ENCODE peak calls at places on chromosomes 13 and 19, in ten cellular contexts. Q is thoracic aorta, M is heart left ventricle, A is AG04450, V is IMR-90, Y is DND-41, B is PC-3, U is BJ, J is astrocyte of the spinal cord, E is GM12865. N is an unnamed sample.

GRCh38 chr13:111399776-111400505 is 79.5 kb downstream of the TEX29 start:
- DNase-seq in Q (no peak), M (no peak), A (no peak), V (no peak), Y (no peak), B (no peak), U (no peak), J (no peak), E (no peak), N (no peak)

GRCh38 chr13:61339054-61339621 is 76.5 kb downstream of the PCDH20 start:
- DNase-seq in Q (no peak), M (peak), A (no peak), V (no peak), Y (no peak), B (no peak), U (no peak), J (no peak), E (no peak), N (no peak)

GRCh38 chr19:30350995-30351394 is 21.2 kb upstream of the ZNF536 start:
- DNase-seq in Q (no peak), M (no peak), A (no peak), V (no peak), Y (no peak), B (no peak), U (no peak), J (no peak), E (no peak), N (no peak)

GRCh38 chr13:98664047-98664446 is 87.1 kb upstream of the STK24 start:
- DNase-seq in Q (no peak), M (no peak), A (no peak), V (peak), Y (no peak), B (peak), U (peak), J (peak), E (no peak), N (no peak)

GRCh38 chr19:31279436-31279765 is 69.8 kb downstream of the TSHZ3 start:
- DNase-seq in Q (no peak), M (no peak), A (no peak), V (no peak), Y (no peak), B (no peak), U (no peak), J (no peak), E (no peak), N (no peak)

GRCh38 chr19:9641810-9642209 is 20.8 kb upstream of the ZNF561 start:
- DNase-seq in Q (no peak), M (no peak), A (no peak), V (no peak), Y (no peak), B (no peak), U (no peak), J (no peak), E (no peak), N (no peak)

GRCh38 chr13:21556051-21556450 is 47.9 kb downstream of the MICU2 start:
- DNase-seq in Q (no peak), M (no peak), A (no peak), V (no peak), Y (no peak), B (no peak), U (no peak), J (no peak), E (no peak), N (no peak)

GRCh38 chr13:42474954-42475353 is 99.0 kb upstream of the TNFSF11 start:
- DNase-seq in Q (no peak), M (no peak), A (peak), V (peak), Y (peak), B (no peak), U (no peak), J (peak), E (no peak), N (no peak)

GRCh38 chr13:20566424-20566916 is 487 bp upstream of the IFT88 start:
- DNase-seq in Q (peak), M (no peak), A (peak), V (peak), Y (no peak), B (peak), U (peak), J (no peak), E (no peak), N (peak)

GRCh38 chr13:52179925-52180324 is 20.5 kb upstream of the NEK3 start:
- DNase-seq in Q (no peak), M (no peak), A (no peak), V (no peak), Y (no peak), B (no peak), U (no peak), J (no peak), E (no peak), N (no peak)

GRCh38 chr13:40275636-40276035 is 390.8 kb downstream of the FOXO1 start:
- DNase-seq in Q (no peak), M (no peak), A (no peak), V (no peak), Y (no peak), B (peak), U (peak), J (no peak), E (no peak), N (no peak)

GRCh38 chr13:32587774-32588165 is 1.5 kb downstream of the PDS5B start:
- DNase-seq in Q (no peak), M (no peak), A (no peak), V (peak), Y (no peak), B (peak), U (no peak), J (peak), E (no peak), N (no peak)

GRCh38 chr13:91647361-91647970 is 249.0 kb downstream of the GPC5 start:
- DNase-seq in Q (no peak), M (peak), A (no peak), V (peak), Y (peak), B (peak), U (no peak), J (peak), E (peak), N (no peak)
- TF ChIP-seq CTCF in Q (no peak), M (no peak), A (peak), V (no peak), Y (peak), B (peak), U (no peak), J (peak), E (peak), N (peak)

GRCh38 chr19:8392017-8392591 is 1.9 kb downstream of the RAB11B start:
- DNase-seq in Q (no peak), M (no peak), A (no peak), V (no peak), Y (no peak), B (no peak), U (no peak), J (no peak), E (no peak), N (no peak)
- H3K4me3 ChIP-seq in Q (peak), M (peak), A (no peak), V (no peak), Y (no peak), B (no peak), U (no peak), J (no peak), E (no peak), N (no peak)

DNA sequence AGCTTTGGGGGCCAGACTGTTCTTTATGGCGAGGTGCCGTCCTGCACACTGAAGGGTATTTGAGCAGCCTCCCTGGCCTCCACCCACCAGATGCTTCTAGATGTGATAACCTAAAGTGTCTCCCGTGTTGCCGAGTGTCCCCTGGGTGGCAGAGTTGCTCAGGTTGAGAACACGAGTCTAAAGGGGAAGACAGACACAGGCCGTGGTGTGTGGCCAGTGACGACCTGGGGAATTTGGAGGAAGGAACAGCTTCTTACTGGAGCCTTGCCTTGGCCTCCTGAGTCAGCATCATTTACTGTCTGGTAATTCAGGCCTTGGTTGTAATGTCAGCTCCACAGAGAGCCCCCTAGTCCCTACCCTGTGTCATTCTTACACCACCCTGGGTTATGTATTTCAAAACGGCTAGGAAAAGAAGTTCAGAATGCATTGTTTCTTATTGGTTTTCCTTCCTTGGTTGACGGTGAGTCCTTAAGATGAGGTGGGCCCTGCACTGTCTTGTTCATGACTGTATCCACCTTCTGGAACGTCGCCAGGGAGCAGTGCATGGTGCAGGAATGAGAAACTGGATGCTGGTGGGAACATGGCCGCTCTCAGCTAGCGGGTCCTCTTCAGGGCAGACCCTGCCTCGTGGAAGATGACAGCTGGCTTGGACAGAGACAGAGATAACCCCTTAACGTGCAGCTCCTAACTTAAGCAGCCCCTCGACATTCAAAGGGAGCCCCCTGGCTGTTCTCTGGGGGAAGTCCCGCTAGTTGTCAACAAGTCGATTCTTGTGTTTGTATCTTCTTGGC is 7.1 kb downstream of the SIN3B start:
- DNase-seq in Q (no peak), M (no peak), A (no peak), V (peak), Y (no peak), B (no peak), U (no peak), J (no peak), E (peak), N (peak)
- TF ChIP-seq CTCF in Q (no peak), M (no peak), A (peak), V (no peak), Y (peak), B (no peak), U (peak), J (peak), E (peak), N (peak)

GRCh38 chr19:46600393-46601317 is 475 bp upstream of the CALM3 start:
- DNase-seq in Q (peak), M (peak), A (peak), V (peak), Y (peak), B (peak), U (peak), J (peak), E (peak), N (peak)
- H3K4me3 ChIP-seq in Q (peak), M (peak), A (peak), V (peak), Y (peak), B (peak), U (peak), J (peak), E (peak), N (peak)

GRCh38 chr13:59722580-59722900 is 441.2 kb downstream of the DIAPH3 start:
- DNase-seq in Q (no peak), M (no peak), A (no peak), V (no peak), Y (peak), B (no peak), U (no peak), J (no peak), E (no peak), N (no peak)
- TF ChIP-seq CTCF in Q (no peak), M (no peak), A (no peak), V (no peak), Y (no peak), B (no peak), U (no peak), J (no peak), E (no peak), N (no peak)

GRCh38 chr19:41324231-41324702 is 14.3 kb downstream of the CCDC97 start:
- DNase-seq in Q (no peak), M (peak), A (no peak), V (no peak), Y (no peak), B (no peak), U (no peak), J (no peak), E (no peak), N (no peak)

GRCh38 chr19:41322451-41322850 is 12.5 kb downstream of the CCDC97 start:
- DNase-seq in Q (no peak), M (no peak), A (no peak), V (no peak), Y (no peak), B (no peak), U (no peak), J (no peak), E (no peak), N (no peak)

GRCh38 chr19:41321600-41322270 is 11.8 kb downstream of the CCDC97 start:
- DNase-seq in Q (no peak), M (peak), A (no peak), V (peak), Y (no peak), B (peak), U (no peak), J (peak), E (peak), N (no peak)

GRCh38 chr19:41323430-41324125 is 13.6 kb downstream of the CCDC97 start:
- DNase-seq in Q (peak), M (peak), A (peak), V (peak), Y (no peak), B (peak), U (peak), J (peak), E (no peak), N (no peak)

DNA sequence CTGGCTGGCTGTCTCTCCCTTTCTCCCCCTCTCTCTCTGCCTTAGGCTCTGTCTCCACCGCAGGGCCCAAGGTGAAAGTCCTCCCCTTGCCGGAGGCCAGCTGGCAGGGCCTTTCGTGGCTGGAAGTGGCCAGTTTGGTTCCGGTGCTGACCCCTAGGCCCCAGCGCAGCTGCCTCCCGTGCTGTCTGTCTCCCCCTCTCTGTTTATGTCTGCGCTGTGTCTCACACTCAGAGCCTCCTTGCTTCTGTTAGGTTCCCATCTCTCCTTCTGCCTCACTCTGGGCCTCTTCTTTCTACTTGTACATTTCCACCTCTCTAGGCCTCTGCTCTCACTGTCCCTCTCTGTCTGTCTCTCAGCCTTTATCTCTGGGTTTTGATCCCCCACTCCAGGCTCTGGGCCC is 13.1 kb downstream of the CCDC97 start:
- DNase-seq in Q (no peak), M (peak), A (peak), V (peak), Y (no peak), B (no peak), U (no peak), J (peak), E (no peak), N (no peak)
- H3K4me3 ChIP-seq in Q (no peak), M (no peak), A (peak), V (no peak), Y (no peak), B (no peak), U (no peak), J (no peak), E (no peak), N (no peak)

GRCh38 chr13:87274209-87274819 is 396.9 kb upstream of the SLITRK5 start:
- DNase-seq in Q (no peak), M (no peak), A (peak), V (peak), Y (peak), B (peak), U (no peak), J (peak), E (peak), N (no peak)
- TF ChIP-seq CTCF in Q (no peak), M (peak), A (peak), V (peak), Y (peak), B (peak), U (peak), J (peak), E (peak), N (peak)

GRCh38 chr19:5130371-5131030 is 161.6 kb downstream of the KDM4B start:
- DNase-seq in Q (no peak), M (no peak), A (no peak), V (no peak), Y (no peak), B (no peak), U (no peak), J (no peak), E (peak), N (peak)

GRCh38 chr19:5131866-5132561 is 163.1 kb downstream of the KDM4B start:
- DNase-seq in Q (no peak), M (no peak), A (no peak), V (no peak), Y (peak), B (peak), U (no peak), J (no peak), E (peak), N (no peak)

GRCh38 chr19:5129691-5130090 is 160.8 kb downstream of the KDM4B start:
- DNase-seq in Q (no peak), M (no peak), A (no peak), V (no peak), Y (no peak), B (no peak), U (no peak), J (no peak), E (no peak), N (no peak)

GRCh38 chr19:5132698-5133651 is 164.1 kb downstream of the KDM4B start:
- DNase-seq in Q (no peak), M (no peak), A (no peak), V (no peak), Y (no peak), B (no peak), U (no peak), J (no peak), E (no peak), N (no peak)

DNA sequence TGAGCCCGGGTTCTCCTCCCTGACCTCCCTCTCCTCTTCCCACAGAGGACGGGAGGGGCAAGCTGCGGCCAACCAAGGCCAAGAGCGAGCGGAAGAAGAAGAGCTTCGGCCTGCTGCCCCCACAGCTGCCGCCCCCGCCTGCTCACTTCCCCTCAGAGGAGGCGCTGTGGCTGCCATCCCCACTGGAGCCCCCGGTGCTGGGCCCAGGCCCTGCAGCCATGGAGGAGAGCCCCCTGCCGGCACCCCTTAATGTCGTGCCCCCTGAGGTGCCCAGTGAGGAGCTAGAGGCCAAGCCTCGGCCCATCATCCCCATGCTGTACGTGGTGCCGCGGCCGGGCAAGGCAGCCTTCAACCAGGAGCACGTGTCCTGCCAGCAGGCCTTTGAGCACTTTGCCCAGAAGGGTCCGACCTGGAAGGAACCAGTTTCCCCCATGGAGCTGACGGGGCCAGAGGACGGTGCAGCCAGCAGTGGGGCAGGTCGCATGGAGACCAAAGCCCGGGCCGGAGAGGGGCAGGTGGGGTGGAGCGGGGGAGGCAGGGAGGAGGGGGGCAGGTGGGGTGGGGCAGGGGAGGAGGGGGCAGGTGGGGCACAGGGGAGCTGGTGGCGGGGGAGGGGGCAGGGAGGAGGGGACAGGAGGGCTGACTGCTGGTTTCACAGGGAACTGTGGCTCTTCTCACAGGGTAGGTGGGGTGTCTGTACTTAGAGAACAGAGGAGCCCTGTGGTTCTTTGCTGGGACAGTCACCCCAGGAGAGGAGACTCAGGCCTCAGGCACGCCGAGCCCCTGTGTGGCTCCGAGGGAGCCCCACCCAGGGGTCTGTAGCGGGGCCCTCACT is 162.3 kb downstream of the KDM4B start:
- DNase-seq in Q (no peak), M (no peak), A (no peak), V (no peak), Y (no peak), B (no peak), U (no peak), J (no peak), E (peak), N (peak)
- H3K4me3 ChIP-seq in Q (no peak), M (no peak), A (no peak), V (no peak), Y (no peak), B (no peak), U (no peak), J (no peak), E (peak), N (peak)

GRCh38 chr19:17336872-17337674 is at the start of gene GTPBP3:
- DNase-seq in Q (peak), M (peak), A (peak), V (peak), Y (peak), B (peak), U (peak), J (peak), E (peak), N (peak)
- TF ChIP-seq CTCF in Q (no peak), M (no peak), A (no peak), V (no peak), Y (no peak), B (no peak), U (no peak), J (no peak), E (no peak), N (no peak)

DNA sequence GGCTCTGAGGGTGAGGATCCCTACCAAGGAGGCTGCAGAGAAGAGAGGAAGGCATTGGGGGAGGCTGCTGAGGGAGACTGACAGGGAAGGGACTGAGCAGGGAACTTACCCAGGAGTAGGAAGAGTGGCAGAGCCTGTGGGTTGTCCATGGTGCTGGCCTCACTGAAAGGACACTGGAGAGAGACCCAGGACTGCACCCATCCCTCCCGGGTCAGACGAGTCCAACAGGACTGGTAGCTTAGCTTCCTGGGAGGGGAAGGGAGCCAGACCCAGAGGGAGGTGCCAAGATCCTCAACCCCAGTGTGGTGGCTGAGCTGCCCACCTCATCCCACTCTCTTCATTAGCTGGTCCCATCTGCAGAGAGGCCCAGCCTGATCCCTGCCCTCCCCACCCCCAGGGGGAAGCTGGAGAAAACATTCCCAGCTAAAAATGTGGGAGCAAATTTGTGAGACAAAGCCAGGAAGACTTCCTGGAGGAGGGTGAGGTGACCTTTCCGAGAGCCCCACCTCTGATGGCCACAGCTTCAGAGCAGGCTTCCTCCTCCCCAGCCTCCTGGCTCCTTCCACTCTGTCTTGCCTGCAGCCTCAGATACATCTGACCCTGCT is at the start of gene VSIG10L:
- DNase-seq in Q (no peak), M (no peak), A (no peak), V (no peak), Y (no peak), B (peak), U (no peak), J (no peak), E (no peak), N (no peak)
- H3K4me3 ChIP-seq in Q (no peak), M (no peak), A (no peak), V (no peak), Y (no peak), B (no peak), U (no peak), J (no peak), E (no peak), N (no peak)

N was measured in GM12864.